ENCODE peak calls at places on chromosomes 4 and X, in six cellular contexts. J is GM19239; I is activated CD4-positive, alpha-beta T cell treated with anti-CD3 and anti-CD28 coated beads for 1 hour; Q is activated naive CD8-positive, alpha-beta T cell treated with anti-CD3 and anti-CD28 coated beads, Interleukin-2, amount 10 ng/mL, durations not matched to agents 7 days and 5 days; B is posterior vena cava; U is AG08396. X is an unnamed sample.

GRCh38 chrX:38045697-38046096 is 39.3 kb downstream of the SYTL5 start:
- DNase-seq in Q (no peak), B (no peak), J (no peak), I (no peak), U (no peak), X (no peak)

GRCh38 chrX:34632404-34632803 is 24.7 kb downstream of the TMEM47 start:
- DNase-seq in J (no peak), U (no peak), B (no peak), I (no peak), Q (no peak), X (no peak)

GRCh38 chr4:177442623-177443155 is 452 bp upstream of the AGA start:
- DNase-seq in I (no peak), B (no peak), J (peak; percentile 10), U (no peak), Q (no peak), X (no peak)

GRCh38 chrX:79133897-79134296 is 10.6 kb upstream of the GPR174 start:
- DNase-seq in I (no peak), U (no peak), B (no peak), Q (no peak), J (no peak), X (no peak)

GRCh38 chrX:56802428-56802827 is 73.4 kb downstream of the NBDY start:
- DNase-seq in B (peak; percentile 47), Q (no peak), J (no peak), I (no peak), U (peak; percentile 2), X (no peak)

GRCh38 chrX:63750846-63751245 is 34.2 kb downstream of the ARHGEF9 start:
- DNase-seq in B (no peak), I (no peak), U (no peak), Q (no peak), J (no peak), X (no peak)

GRCh38 chr4:48017108-48017527 is 546 bp downstream of the NIPAL1 start:
- DNase-seq in B (peak; percentile 87), Q (peak; percentile 42), J (no peak), I (no peak), U (peak; percentile 64), X (no peak)

GRCh38 chr4:103026868-103027267 is 7.4 kb upstream of the SLC9B1 start:
- DNase-seq in I (no peak), B (no peak), J (no peak), Q (no peak), U (no peak), X (no peak)

GRCh38 chr4:110848787-110849186 is 225.9 kb upstream of the PITX2 start:
- DNase-seq in U (no peak), B (no peak), I (no peak), J (no peak), Q (no peak), X (no peak)

GRCh38 chrX:22968494-22968893 is 31.3 kb upstream of the DDX53 start:
- DNase-seq in Q (no peak), U (no peak), I (no peak), B (no peak), J (no peak), X (no peak)

GRCh38 chr4:46844325-46844917 is 64.6 kb downstream of the COX7B2 start:
- DNase-seq in B (no peak), Q (no peak), I (no peak), U (peak; percentile 31), J (no peak), X (peak; percentile 45)

GRCh38 chr4:106698621-106699195 is 330.1 kb upstream of the GIMD1 start:
- DNase-seq in B (no peak), U (no peak), Q (no peak), I (no peak), J (no peak), X (no peak)

GRCh38 chr4:965048-965765 is 8.2 kb downstream of the DGKQ start:
- DNase-seq in J (no peak), B (no peak), I (no peak), U (no peak), Q (no peak), X (no peak)

GRCh38 chr4:182251116-182251515 is 7.9 kb downstream of the TENM3 start:
- DNase-seq in I (no peak), J (no peak), Q (no peak), U (no peak), B (no peak), X (no peak)

GRCh38 chr4:61223385-61223784 is 23.3 kb downstream of the ADGRL3 start:
- DNase-seq in B (no peak), U (no peak), J (no peak), I (no peak), Q (no peak), X (no peak)

X was measured in foreskin melanocyte.